ENCODE peak calls at places on chromosome 15, in five cellular contexts. H is fibroblast of mammary gland; M is foreskin melanocyte; K is NCI-H748 treated with DMSO at 0.1 percent for 48 hours; O is stimulated activated CD4-positive, alpha-beta T cell treated with anti-CD3 and anti-CD28 coated beads, Interleukin-4, amount 100 ng/mL, for 4 hours. I is an unnamed sample.

GRCh38 chr15:39580630-39581500 is at the start of gene THBS1:
- DNase-seq in H (peak), K (no peak), M (peak), O (peak), I (peak)

GRCh38 chr15:60590935-60591490 is 112.1 kb upstream of the ICE2 start:
- DNase-seq in H (peak), K (no peak), O (peak), M (no peak), I (peak)

GRCh38 chr15:101583284-101583683 is 68.9 kb downstream of the TM2D3 start:
- DNase-seq in O (no peak), M (no peak), K (no peak), H (no peak), I (no peak)

GRCh38 chr15:47523669-47524068 is 193.6 kb upstream of the SEMA6D start:
- DNase-seq in K (no peak), O (no peak), H (peak), M (no peak), I (no peak)

GRCh38 chr15:76802411-76802810 is 102.7 kb downstream of the SCAPER start:
- DNase-seq in M (no peak), K (no peak), O (no peak), H (no peak), I (no peak)

GRCh38 chr15:49045691-49046112 is 544 bp downstream of the SECISBP2L start:
- DNase-seq in O (no peak), K (no peak), H (peak), M (no peak), I (peak)

GRCh38 chr15:98943609-98944111 is 63.9 kb downstream of the PGPEP1L start:
- DNase-seq in M (no peak), O (no peak), H (peak), K (no peak), I (no peak)

GRCh38 chr15:58569455-58569854 is 137.7 kb downstream of the LIPC start:
- DNase-seq in O (no peak), K (no peak), H (no peak), M (no peak), I (no peak)

GRCh38 chr15:65902373-65902772 is 33.1 kb downstream of the RAB11A start:
- DNase-seq in H (peak), O (no peak), K (no peak), M (no peak), I (peak)

GRCh38 chr15:68229386-68230156 is at the start of gene CLN6:
- DNase-seq in H (peak), O (peak), K (peak), M (peak), I (peak)

I was measured in NCI-H146.